ENCODE peak calls at places on chromosomes 6 and 20, in four cellular contexts. Q, W, I and K are unnamed samples.

GRCh38 chr6:5072440-5072839 is 12.7 kb upstream of the PPP1R3G start:
- DNase-seq in I (no peak), Q (no peak), W (no peak), K (no peak)

GRCh38 chr6:5950448-5950847 is 56.3 kb downstream of the NRN1 start:
- DNase-seq in Q (no peak), W (no peak), I (no peak), K (no peak)

GRCh38 chr6:131488780-131489179 is 84.2 kb upstream of the ARG1 start:
- DNase-seq in Q (no peak), I (no peak), W (no peak), K (no peak)

GRCh38 chr20:53077373-53078205 is 105.4 kb downstream of the TSHZ2 start:
- DNase-seq in I (no peak), W (no peak), Q (no peak), K (no peak)

GRCh38 chr6:81909981-81910910 is 157.8 kb upstream of the TENT5A start:
- DNase-seq in W (no peak), Q (no peak), I (no peak), K (no peak)

GRCh38 chr6:119278625-119279024 is 70.9 kb downstream of the MAN1A1 start:
- DNase-seq in Q (no peak), I (no peak), W (no peak), K (no peak)

GRCh38 chr20:2900845-2901592 is 27.7 kb downstream of the PTPRA start:
- DNase-seq in Q (no peak), I (no peak), W (no peak), K (peak)

GRCh38 chr6:132763269-132763668 is 5.6 kb upstream of the VNN2 start:
- DNase-seq in I (no peak), Q (no peak), W (no peak), K (peak)

GRCh38 chr6:169905041-169905807 is 153.8 kb downstream of the ERMARD start:
- DNase-seq in Q (peak), W (no peak), I (no peak), K (no peak)

GRCh38 chr20:22771706-22772105 is 187.3 kb upstream of the FOXA2 start:
- DNase-seq in Q (no peak), I (no peak), W (no peak), K (no peak)

GRCh38 chr6:80210618-80211017 is 104.1 kb downstream of the BCKDHB start:
- DNase-seq in I (no peak), W (no peak), Q (no peak), K (no peak)

GRCh38 chr20:1802385-1803215 is 92.6 kb upstream of the SIRPA start:
- DNase-seq in W (peak), I (no peak), Q (peak), K (peak)

GRCh38 chr20:57667924-57668782 is 41.7 kb downstream of the PMEPA1 start:
- DNase-seq in W (no peak), Q (no peak), I (no peak), K (no peak)

GRCh38 chr6:157585274-157586087 is 204.5 kb downstream of the ZDHHC14 start:
- DNase-seq in Q (no peak), W (peak), I (no peak), K (no peak)

GRCh38 chr20:44138859-44139258 is 48.1 kb downstream of the JPH2 start:
- DNase-seq in W (no peak), I (no peak), Q (no peak), K (no peak)

GRCh38 chr6:129490551-129491245 is 219.3 kb downstream of the ARHGAP18 start:
- DNase-seq in I (peak), W (no peak), Q (no peak), K (peak)

GRCh38 chr6:136696238-136696637 is 96.0 kb downstream of the MAP3K5 start:
- DNase-seq in W (no peak), Q (no peak), I (no peak), K (no peak)

GRCh38 chr20:64161595-64162238 is 2.5 kb upstream of the MYT1 start:
- DNase-seq in I (no peak), W (no peak), Q (peak), K (no peak)

GRCh38 chr20:58058421-58059140 is 169.9 kb downstream of the ANKRD60 start:
- DNase-seq in Q (no peak), I (peak), W (peak), K (no peak)

GRCh38 chr6:166275714-166276166 is 32.5 kb downstream of the PRR18 start:
- DNase-seq in W (peak), Q (peak), I (peak), K (peak)

GRCh38 chr20:17809714-17810631 is 110.2 kb downstream of the BANF2 start:
- DNase-seq in Q (no peak), I (peak), W (no peak), K (no peak)

GRCh38 chr20:21513181-21513663 is 642 bp downstream of the NKX2-2 start:
- DNase-seq in W (no peak), I (no peak), Q (no peak), K (no peak)

GRCh38 chr6:54718541-54719023 is 128.0 kb upstream of the FAM83B start:
- DNase-seq in I (no peak), Q (no peak), W (no peak), K (no peak)

GRCh38 chr6:164749126-164749758 is 560.2 kb downstream of the C6orf118 start:
- DNase-seq in I (no peak), W (no peak), Q (no peak), K (no peak)

GRCh38 chr20:63454729-63455567 is 17.5 kb downstream of the KCNQ2 start:
- DNase-seq in I (no peak), W (no peak), Q (no peak), K (no peak)

GRCh38 chr6:94736231-94736630 is 841.1 kb upstream of the MANEA start:
- DNase-seq in Q (no peak), I (no peak), W (no peak), K (no peak)

GRCh38 chr20:38321959-38322598 is 18.1 kb downstream of the BPI start:
- DNase-seq in W (no peak), Q (peak), I (peak), K (no peak)

GRCh38 chr6:168196385-168196860 is 117.4 kb upstream of the FRMD1 start:
- DNase-seq in I (peak), W (peak), Q (no peak), K (no peak)

GRCh38 chr20:5041433-5041832 is 40.1 kb upstream of the SLC23A2 start:
- DNase-seq in W (no peak), I (no peak), Q (peak), K (no peak)

GRCh38 chr6:111604259-111605099 is 1.2 kb downstream of the TRAF3IP2 start:
- DNase-seq in I (peak), W (peak), Q (peak), K (no peak)

GRCh38 chr6:112524071-112524470 is 176.9 kb downstream of the RFPL4B start:
- DNase-seq in I (no peak), Q (no peak), W (no peak), K (no peak)

GRCh38 chr6:81696505-81696904 is 56.0 kb downstream of the TENT5A start:
- DNase-seq in I (no peak), W (no peak), Q (no peak), K (no peak)

GRCh38 chr20:733806-734205 is 34.5 kb downstream of the SLC52A3 start:
- DNase-seq in Q (no peak), W (no peak), I (no peak), K (no peak)

GRCh38 chr6:134389129-134389528 is 71.2 kb upstream of the SGK1 start:
- DNase-seq in W (no peak), Q (no peak), I (no peak), K (no peak)

GRCh38 chr20:19701449-19701848 is 56.6 kb upstream of the RIN2 start:
- DNase-seq in W (peak), Q (no peak), I (no peak), K (no peak)

DNA sequence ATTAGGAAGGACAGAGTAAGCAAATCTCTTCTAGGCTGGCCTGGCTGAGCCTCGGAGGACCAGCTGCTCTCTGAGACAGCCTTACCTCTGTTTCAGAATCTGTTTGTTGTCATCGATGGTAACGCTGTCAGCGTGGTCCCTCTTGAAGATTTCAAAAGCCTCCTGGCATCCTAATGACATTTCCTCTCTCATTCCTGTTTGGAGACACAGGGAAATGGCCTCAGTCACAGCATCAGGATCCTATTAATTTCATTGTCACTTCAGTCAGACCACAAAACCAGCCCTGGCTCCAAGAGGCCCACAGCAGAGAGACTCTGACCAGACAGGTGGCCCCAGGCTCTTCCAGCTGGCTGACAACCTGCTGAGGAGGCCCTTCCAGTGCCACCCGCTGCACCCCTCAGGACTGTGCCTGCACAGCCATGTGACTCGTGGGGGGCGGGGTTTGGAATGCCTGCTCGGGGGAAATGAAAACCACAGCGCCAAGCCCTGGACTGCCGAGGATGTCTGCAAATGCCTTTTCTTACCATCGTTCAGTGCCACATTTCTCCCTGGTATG is 108.5 kb upstream of the KCNK16 start:
- DNase-seq in I (peak), W (peak), Q (peak), K (no peak)
- TF ChIP-seq POLR2A in I (no peak), W (no peak), Q (no peak), K (no peak)

GRCh38 chr6:33419580-33420492 is at the start of gene SYNGAP1:
- DNase-seq in W (peak), Q (peak), I (no peak), K (no peak)
- TF ChIP-seq POLR2A in W (no peak), Q (peak), I (no peak), K (no peak)

DNA sequence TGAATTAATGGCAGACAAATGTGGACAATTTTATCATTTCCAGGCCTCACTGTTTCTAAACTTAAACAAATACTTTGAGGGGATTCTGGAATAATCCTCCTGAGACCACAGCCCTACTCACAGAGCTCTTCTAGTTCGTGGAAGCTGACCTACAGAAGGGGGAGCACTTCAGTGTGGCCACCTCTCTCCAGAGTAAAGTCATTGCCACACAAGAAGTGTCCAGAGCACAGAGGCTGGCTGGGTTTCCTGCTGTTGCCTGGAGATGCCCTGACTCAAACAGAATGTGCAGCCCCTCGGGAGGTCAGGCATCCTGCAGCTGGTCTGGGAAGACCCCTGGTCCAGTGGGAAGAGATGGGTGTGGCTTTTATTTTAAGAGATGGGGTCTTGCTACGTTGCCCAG is 110.9 kb downstream of the QRSL1 start:
- DNase-seq in W (no peak), I (no peak), Q (no peak), K (no peak)
- TF ChIP-seq POLR2A in W (no peak), I (no peak), Q (no peak), K (no peak)

GRCh38 chr6:31465718-31466117 is 32.2 kb upstream of the MICB start:
- DNase-seq in Q (no peak), W (no peak), I (no peak), K (no peak)

GRCh38 chr6:31462964-31463940 is 34.7 kb upstream of the MICB start:
- DNase-seq in W (peak), I (peak), Q (peak), K (peak)

GRCh38 chr6:31466466-31466865 is 31.5 kb upstream of the MICB start:
- DNase-seq in Q (no peak), W (no peak), I (no peak), K (no peak)

GRCh38 chr6:31464252-31465184 is 33.4 kb upstream of the MICB start:
- DNase-seq in I (no peak), Q (no peak), W (no peak), K (no peak)

GRCh38 chr6:31465185-31465536 is 32.8 kb upstream of the MICB start:
- DNase-seq in Q (no peak), I (no peak), W (no peak), K (no peak)
- TF ChIP-seq POLR2A in Q (no peak), I (no peak), W (no peak), K (peak)

GRCh38 chr6:18263561-18264337 is 581 bp downstream of the DEK start:
- DNase-seq in Q (peak), I (no peak), W (peak), K (no peak)

GRCh38 chr6:18262812-18263560 is 1.3 kb downstream of the DEK start:
- DNase-seq in Q (no peak), I (no peak), W (no peak), K (peak)

GRCh38 chr6:18265099-18265372 is 706 bp upstream of the DEK start:
- DNase-seq in Q (no peak), I (no peak), W (no peak), K (no peak)

GRCh38 chr6:18265787-18266523 is 1.6 kb upstream of the DEK start:
- DNase-seq in Q (no peak), I (no peak), W (no peak), K (no peak)

DNA sequence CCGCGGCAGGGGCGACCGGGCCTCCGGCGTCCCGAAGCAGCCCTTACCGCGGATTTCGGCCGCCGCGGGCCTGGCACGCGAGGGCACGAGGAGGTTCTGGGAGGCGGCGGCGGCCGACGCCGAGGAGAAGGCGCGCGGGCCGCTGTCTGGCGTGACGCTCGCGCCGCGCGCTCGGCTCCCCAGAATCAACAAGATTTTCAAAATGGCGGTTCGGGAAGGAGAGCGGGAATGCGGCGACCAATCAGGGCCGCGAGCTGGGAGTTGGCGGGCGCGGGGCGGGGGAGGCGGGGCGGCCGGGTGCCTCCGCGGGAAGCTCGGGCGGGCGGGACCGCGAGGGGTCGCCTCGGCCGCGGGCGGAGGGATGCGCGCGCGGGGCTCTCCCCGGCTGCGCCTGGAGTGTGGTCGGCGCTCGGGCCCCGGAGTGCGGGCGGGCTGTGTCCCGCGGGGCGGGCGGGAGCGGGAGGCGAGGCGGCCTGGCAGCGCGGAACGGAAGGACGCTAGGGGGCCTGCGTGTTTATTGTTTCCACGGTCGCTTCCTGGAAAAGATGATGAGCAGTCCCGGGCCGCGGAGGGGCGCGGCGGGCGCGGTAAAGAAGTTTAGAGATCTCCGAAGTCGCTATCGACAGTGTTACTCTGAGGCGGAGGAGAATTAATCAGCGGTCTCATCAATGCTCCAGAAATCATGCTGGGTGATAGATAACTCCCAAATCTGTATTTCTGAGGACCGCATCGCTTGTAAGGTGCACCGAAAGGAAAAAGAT is at the start of gene DEK:
- DNase-seq in W (peak), Q (peak), I (peak), K (peak)
- TF ChIP-seq POLR2A in W (no peak), Q (peak), I (no peak), K (peak)

GRCh38 chr6:85674604-85675003 is 31.9 kb upstream of the SYNCRIP start:
- DNase-seq in Q (no peak), W (no peak), I (no peak), K (no peak)

GRCh38 chr6:85673198-85674139 is 30.8 kb upstream of the SYNCRIP start:
- DNase-seq in I (no peak), W (no peak), Q (no peak), K (no peak)

GRCh38 chr6:85677243-85677956 is 34.7 kb upstream of the SYNCRIP start:
- DNase-seq in W (no peak), I (no peak), Q (no peak), K (no peak)

GRCh38 chr6:85676086-85676729 is 33.5 kb upstream of the SYNCRIP start:
- DNase-seq in W (no peak), Q (no peak), I (no peak), K (no peak)

GRCh38 chr6:85675030-85675819 is 32.5 kb upstream of the SYNCRIP start:
- DNase-seq in W (no peak), I (no peak), Q (no peak), K (no peak)
- TF ChIP-seq POLR2A in W (no peak), I (no peak), Q (no peak), K (peak)

GRCh38 chr6:116170358-116171057 is 44.6 kb upstream of the COL10A1 start:
- DNase-seq in I (no peak), W (no peak), Q (no peak), K (no peak)
- TF ChIP-seq POLR2A in I (no peak), W (no peak), Q (no peak), K (no peak)

DNA sequence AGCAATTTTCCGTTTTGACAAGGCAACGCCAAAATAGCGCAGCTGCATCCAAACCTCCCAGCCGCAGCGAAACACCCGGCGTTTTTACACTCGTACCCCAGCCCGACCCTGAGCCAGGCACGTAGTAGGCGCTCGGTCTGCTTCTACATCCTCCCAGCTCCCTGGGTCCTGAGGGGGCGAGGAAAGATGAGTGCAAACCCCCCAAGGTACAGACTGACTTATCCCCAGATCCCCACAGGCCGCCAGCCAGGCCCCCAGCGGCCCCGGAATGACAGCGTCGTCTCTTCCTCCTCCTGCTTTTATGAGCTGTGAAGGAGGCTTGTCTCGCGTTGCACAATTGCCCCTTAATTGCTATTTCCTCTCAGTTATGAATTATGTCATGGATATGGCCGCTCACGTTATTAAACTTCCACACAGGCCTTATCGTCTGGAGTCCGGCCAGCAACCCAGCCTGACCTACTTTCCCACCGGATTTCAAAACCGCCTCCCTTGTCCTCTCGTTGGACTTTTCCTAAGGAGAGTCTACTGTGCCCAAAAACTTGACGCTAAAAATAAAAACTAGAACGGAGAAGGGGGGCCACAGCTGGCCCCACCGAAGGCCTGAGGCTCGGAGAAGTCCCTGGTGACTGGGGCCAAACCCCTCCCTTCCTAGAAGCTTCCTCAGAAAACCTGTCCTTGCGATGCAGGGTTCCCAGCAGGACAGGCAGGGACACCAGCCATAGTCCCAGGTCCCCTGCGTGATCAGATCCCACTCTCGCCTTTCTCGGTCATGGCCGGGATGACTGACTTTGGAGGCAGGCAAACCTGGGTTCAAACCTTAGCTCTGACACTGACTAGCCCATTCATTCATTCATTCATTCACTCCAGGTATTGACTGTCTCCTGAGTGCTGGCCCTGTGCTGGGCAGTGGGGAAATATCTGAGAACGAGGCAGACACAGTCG is 130.9 kb upstream of the PTPN1 start:
- DNase-seq in Q (peak), W (peak), I (peak), K (no peak)
- TF ChIP-seq POLR2A in Q (peak), W (no peak), I (peak), K (no peak)